ENCODE peak calls at places on chromosome 15, in four cellular contexts. B is WTC11, F is GM12878, N is HepG2. P is an unnamed sample.

GRCh38 chr15:67127925-67128324 is 62.5 kb downstream of the SMAD3 start:
- DNase-seq in N (no peak), F (no peak), B (no peak), P (no peak)

GRCh38 chr15:78341057-78341763 is 1.1 kb downstream of the CRABP1 start:
- DNase-seq in B (peak; percentile 78), N (no peak), F (no peak), P (no peak)

GRCh38 chr15:53037904-53038303 is 247.8 kb upstream of the ONECUT1 start:
- DNase-seq in N (no peak), F (no peak), B (no peak), P (no peak)

GRCh38 chr15:33068531-33068990 is 126.0 kb downstream of the FMN1 start:
- DNase-seq in N (peak; percentile 6), F (no peak), B (no peak), P (no peak)

GRCh38 chr15:77440378-77440999 is 19.8 kb downstream of the HMG20A start:
- DNase-seq in N (no peak), F (peak; percentile 48), B (no peak), P (no peak)

GRCh38 chr15:93553167-93553566 is 464.2 kb upstream of the RGMA start:
- DNase-seq in F (no peak), N (no peak), B (no peak), P (no peak)

GRCh38 chr15:85618956-85619491 is 175.7 kb downstream of the KLHL25 start:
- DNase-seq in B (peak; percentile 20), F (no peak), N (no peak), P (no peak)

GRCh38 chr15:91882858-91883586 is 29.5 kb downstream of the SLCO3A1 start:
- DNase-seq in N (no peak), B (no peak), F (no peak), P (no peak)

GRCh38 chr15:62360286-62360685 is 195.2 kb upstream of the C2CD4B start:
- DNase-seq in N (no peak), B (no peak), F (no peak), P (no peak)

GRCh38 chr15:65902373-65902772 is 33.1 kb downstream of the RAB11A start:
- DNase-seq in B (no peak), N (peak; percentile 23), F (peak; percentile 57), P (peak; percentile 72)

GRCh38 chr15:27256446-27256845 is 285.5 kb downstream of the GABRG3 start:
- DNase-seq in B (no peak), N (no peak), F (no peak), P (no peak)

GRCh38 chr15:93246266-93247242 is 157.5 kb upstream of the RGMA start:
- DNase-seq in N (no peak), B (no peak), F (no peak), P (no peak)

GRCh38 chr15:67815036-67815592 is 10.2 kb upstream of the SKOR1 start:
- DNase-seq in B (no peak), F (no peak), N (no peak), P (no peak)

GRCh38 chr15:82044373-82045178 is 1.2 kb downstream of the MEX3B start:
- DNase-seq in N (no peak), B (peak; percentile 71), F (no peak), P (no peak)

GRCh38 chr15:69665641-69666091 is 213.0 kb downstream of the RPLP1 start:
- DNase-seq in B (peak; percentile 12), N (no peak), F (no peak), P (no peak)
- TF ChIP-seq TCF7 in B (no peak), N (no peak), F (no peak), P (no peak)

GRCh38 chr15:42131826-42132806 is 24.3 kb downstream of the PLA2G4F start:
- DNase-seq in F (no peak), B (no peak), N (no peak), P (no peak)

GRCh38 chr15:42134617-42135243 is 21.7 kb downstream of the PLA2G4F start:
- DNase-seq in B (no peak), F (no peak), N (peak; percentile 68), P (no peak)

GRCh38 chr15:42133892-42134502 is 22.4 kb downstream of the PLA2G4F start:
- DNase-seq in N (peak; percentile 52), B (peak; percentile 90), F (no peak), P (peak; percentile 71)

GRCh38 chr15:42131006-42131405 is 25.4 kb downstream of the PLA2G4F start:
- DNase-seq in N (no peak), F (no peak), B (no peak), P (no peak)

GRCh38 chr15:42133356-42133755 is 23.1 kb downstream of the PLA2G4F start:
- DNase-seq in N (no peak), F (no peak), B (no peak), P (no peak)
- TF ChIP-seq TCF7 in N (no peak), F (no peak), B (no peak), P (no peak)

GRCh38 chr15:29596266-29596665 is 226.0 kb downstream of the TJP1 start:
- DNase-seq in F (no peak), B (no peak), N (no peak), P (no peak)
- TF ChIP-seq TCF7 in F (no peak), B (no peak), N (no peak), P (no peak)

GRCh38 chr15:89674526-89674925 is 4.6 kb downstream of the PLIN1 start:
- DNase-seq in F (no peak), N (peak; percentile 93), B (no peak), P (no peak)
- TF ChIP-seq TCF7 in F (no peak), N (peak; percentile 84), B (no peak), P (no peak)

GRCh38 chr15:36798789-36799188 is 219.4 kb downstream of the CDIN1 start:
- DNase-seq in F (no peak), N (no peak), B (no peak), P (no peak)
- TF ChIP-seq TCF7 in F (no peak), N (no peak), B (no peak), P (no peak)

GRCh38 chr15:25249236-25250010 is 189.4 kb downstream of the UBE3A start:
- DNase-seq in B (peak; percentile 0), N (no peak), F (no peak), P (no peak)

GRCh38 chr15:25250011-25250596 is 188.7 kb downstream of the UBE3A start:
- DNase-seq in F (no peak), B (no peak), N (no peak), P (no peak)

GRCh38 chr15:25247418-25248030 is 191.3 kb downstream of the UBE3A start:
- DNase-seq in B (peak; percentile 2), N (no peak), F (no peak), P (no peak)

GRCh38 chr15:25246641-25247417 is 192.0 kb downstream of the UBE3A start:
- DNase-seq in B (peak; percentile 4), F (no peak), N (no peak), P (no peak)

GRCh38 chr15:25248583-25249235 is 190.1 kb downstream of the UBE3A start:
- DNase-seq in B (peak; percentile 2), F (no peak), N (no peak), P (no peak)
- TF ChIP-seq TCF7 in B (no peak), F (no peak), N (no peak), P (no peak)

DNA sequence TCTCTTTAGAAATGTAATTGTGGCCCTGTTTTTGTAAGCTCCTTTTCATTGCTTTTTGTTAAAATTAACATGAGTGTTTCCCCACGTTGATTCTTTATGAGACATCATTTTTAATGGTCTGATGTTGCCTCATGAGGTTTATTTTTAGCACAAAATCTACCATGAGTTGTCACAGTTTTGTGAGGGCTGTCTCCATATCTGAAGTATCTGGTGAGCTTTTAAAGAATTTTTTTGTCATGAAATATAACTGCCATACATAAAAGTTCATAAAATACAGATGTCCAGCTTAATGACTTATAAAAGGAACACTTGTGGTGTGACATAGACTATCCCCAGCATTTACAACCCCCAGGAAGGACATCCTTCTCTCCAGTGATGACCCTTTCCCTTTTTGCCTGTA is 34.3 kb upstream of the CEMIP start:
- DNase-seq in B (no peak), N (no peak), F (no peak), P (no peak)
- TF ChIP-seq TCF7 in B (no peak), N (no peak), F (no peak), P (no peak)

P was measured in K562.